ENCODE peak calls at places on chromosome 1, in ten cellular contexts. X is ovary; B is lower lobe of right lung; U is WERI-Rb-1; Q is CD8-positive, alpha-beta memory T cell; C is CD8-positive, alpha-beta T cell; T is cardiac muscle cell; D is mammary epithelial cell; Y is H9; K is BE2C. Z is an unnamed sample. For H3K9me3, the result is how much of the 10 kb centered on the place peaks cover.

GRCh38 chr1:13583592-13583963 is at the start of gene PDPN:
- DNase-seq in X (peak), B (no peak), U (peak), Q (no peak), C (no peak), T (peak), D (no peak), Y (peak), K (no peak), Z (no peak)

GRCh38 chr1:184362876-184363275 is 24.0 kb upstream of the C1orf21 start:
- DNase-seq in X (no peak), B (no peak), U (no peak), Q (no peak), C (no peak), T (no peak), D (no peak), Y (no peak), K (no peak), Z (no peak)

GRCh38 chr1:160256396-160257046 is 5.8 kb downstream of the DCAF8 start:
- DNase-seq in X (no peak), B (no peak), U (no peak), Q (no peak), C (no peak), T (peak), D (peak), Y (no peak), K (no peak), Z (no peak)

GRCh38 chr1:167465018-167465417 is 53.3 kb downstream of the CD247 start:
- DNase-seq in X (no peak), B (no peak), U (no peak), Q (no peak), C (no peak), T (no peak), D (no peak), Y (no peak), K (no peak), Z (no peak)

GRCh38 chr1:223716302-223716862 is 4.0 kb downstream of the CAPN2 start:
- DNase-seq in X (no peak), B (peak), U (no peak), Q (peak), C (peak), T (no peak), D (no peak), Y (no peak), K (no peak), Z (no peak)

GRCh38 chr1:90274376-90274775 is 279.5 kb downstream of the ZNF326 start:
- DNase-seq in X (no peak), B (no peak), U (no peak), Q (no peak), C (no peak), T (no peak), D (no peak), Y (no peak), K (no peak), Z (no peak)

GRCh38 chr1:111968511-111968910 is 21.0 kb downstream of the KCND3 start:
- DNase-seq in X (no peak), B (no peak), U (no peak), Q (no peak), C (no peak), T (no peak), D (no peak), Y (no peak), K (no peak), Z (no peak)

GRCh38 chr1:34088001-34088400 is 77.0 kb downstream of the CSMD2 start:
- DNase-seq in X (no peak), B (no peak), U (no peak), Q (no peak), C (no peak), T (no peak), D (no peak), Y (no peak), K (no peak), Z (no peak)

GRCh38 chr1:86718786-86719185 is 14.4 kb downstream of the SH3GLB1 start:
- DNase-seq in X (no peak), B (no peak), U (no peak), Q (no peak), C (no peak), T (peak), D (no peak), Y (no peak), K (no peak), Z (no peak)

GRCh38 chr1:31064685-31065309 is 720 bp downstream of the PUM1 start:
- DNase-seq in X (no peak), B (peak), U (no peak), Q (peak), C (no peak), T (no peak), D (no peak), Y (no peak), K (peak), Z (peak)

GRCh38 chr1:198179556-198179981 is 22.8 kb downstream of the NEK7 start:
- DNase-seq in X (no peak), B (no peak), U (no peak), Q (no peak), C (no peak), T (no peak), D (peak), Y (no peak), K (no peak), Z (no peak)

GRCh38 chr1:247131236-247131635 is 27.1 kb upstream of the ZNF669 start:
- DNase-seq in X (no peak), B (no peak), U (peak), Q (no peak), C (no peak), T (no peak), D (no peak), Y (no peak), K (no peak), Z (no peak)
- H3K9me3 ChIP-seq in X (under half), B (half or more), U (under half), Q (under half), C (under half), T (under half), D (under half), Y (under half), K (under half), Z (under half)

GRCh38 chr1:76450229-76450628 is 375.7 kb downstream of the ST6GALNAC3 start:
- DNase-seq in X (no peak), B (no peak), U (no peak), Q (no peak), C (no peak), T (no peak), D (no peak), Y (no peak), K (no peak), Z (no peak)
- H3K9me3 ChIP-seq in X (under half), B (under half), U (under half), Q (under half), C (under half), T (under half), D (under half), Y (under half), K (under half), Z (under half)

DNA sequence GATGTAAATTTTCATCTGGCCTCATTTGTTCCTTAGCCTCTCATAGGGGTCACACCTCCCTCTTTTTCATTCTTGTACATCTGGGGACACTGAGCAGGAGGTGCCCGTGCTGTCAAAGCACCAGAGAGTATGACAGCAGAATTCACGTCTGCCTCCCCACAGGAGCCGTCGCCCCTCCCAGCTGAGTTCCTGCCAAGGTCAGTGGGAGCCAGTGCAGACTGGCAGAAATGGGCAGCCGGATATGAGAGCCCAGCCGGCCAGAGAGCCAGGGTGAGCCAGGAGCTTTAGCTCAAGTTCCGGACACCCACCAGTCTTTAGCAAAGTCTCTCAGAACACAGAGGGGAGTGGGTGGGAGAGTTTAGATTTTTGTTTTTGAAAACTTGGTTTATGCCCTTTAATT is 21.9 kb downstream of the GPR137B start:
- DNase-seq in X (no peak), B (no peak), U (no peak), Q (no peak), C (no peak), T (no peak), D (no peak), Y (no peak), K (no peak), Z (no peak)
- H3K9me3 ChIP-seq in X (under half), B (under half), U (under half), Q (under half), C (under half), T (under half), D (under half), Y (under half), K (under half), Z (under half)

GRCh38 chr1:35533596-35533995 is 23.6 kb downstream of the KIAA0319L start:
- DNase-seq in X (no peak), B (no peak), U (no peak), Q (no peak), C (no peak), T (no peak), D (no peak), Y (no peak), K (no peak), Z (no peak)

GRCh38 chr1:35531368-35531767 is 25.8 kb downstream of the KIAA0319L start:
- DNase-seq in X (no peak), B (no peak), U (no peak), Q (no peak), C (no peak), T (no peak), D (no peak), Y (no peak), K (no peak), Z (no peak)

GRCh38 chr1:35530946-35531345 is 26.3 kb downstream of the KIAA0319L start:
- DNase-seq in X (no peak), B (no peak), U (no peak), Q (no peak), C (no peak), T (no peak), D (no peak), Y (no peak), K (no peak), Z (no peak)

GRCh38 chr1:35532497-35533226 is 24.5 kb downstream of the KIAA0319L start:
- DNase-seq in X (no peak), B (no peak), U (no peak), Q (no peak), C (no peak), T (no peak), D (no peak), Y (no peak), K (no peak), Z (no peak)

DNA sequence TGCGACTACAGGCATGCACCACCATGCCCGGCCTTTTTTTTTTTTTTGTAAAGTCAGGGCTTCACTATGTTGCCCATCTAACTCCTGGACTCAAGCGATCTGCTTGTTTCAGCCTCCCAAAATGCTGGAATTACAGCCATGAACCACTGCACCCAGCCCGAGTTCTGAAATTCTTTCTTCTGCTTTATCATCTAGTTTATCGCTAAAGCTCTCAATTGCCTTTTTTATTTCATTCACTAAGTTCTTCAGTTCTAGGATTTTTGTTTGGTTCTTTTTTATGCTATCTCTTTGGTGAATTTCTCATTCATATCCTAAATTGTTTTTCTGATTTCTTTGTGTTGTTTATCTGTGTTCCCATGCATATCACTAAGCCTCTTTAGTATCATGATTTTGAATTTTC is 27.0 kb downstream of the KIAA0319L start:
- DNase-seq in X (no peak), B (no peak), U (no peak), Q (no peak), C (no peak), T (no peak), D (no peak), Y (no peak), K (no peak), Z (no peak)
- H3K9me3 ChIP-seq in X (under half), B (under half), U (under half), Q (under half), C (under half), T (under half), D (under half), Y (under half), K (under half), Z (under half)

GRCh38 chr1:173470608-173471007 is 6.5 kb upstream of the PRDX6 start:
- DNase-seq in X (no peak), B (no peak), U (no peak), Q (no peak), C (no peak), T (no peak), D (no peak), Y (no peak), K (no peak), Z (no peak)
- H3K9me3 ChIP-seq in X (under half), B (under half), U (under half), Q (under half), C (under half), T (under half), D (under half), Y (under half), K (under half), Z (under half)

GRCh38 chr1:227654431-227654830 is 80.7 kb downstream of the JMJD4 start:
- DNase-seq in X (no peak), B (no peak), U (no peak), Q (no peak), C (no peak), T (no peak), D (no peak), Y (no peak), K (no peak), Z (no peak)
- H3K9me3 ChIP-seq in X (under half), B (half or more), U (under half), Q (half or more), C (half or more), T (under half), D (half or more), Y (half or more), K (under half), Z (half or more)

GRCh38 chr1:69319287-69319686 is 248.4 kb upstream of the LRRC7 start:
- DNase-seq in X (no peak), B (no peak), U (no peak), Q (no peak), C (no peak), T (no peak), D (no peak), Y (no peak), K (no peak), Z (no peak)
- H3K9me3 ChIP-seq in X (under half), B (under half), U (under half), Q (under half), C (under half), T (under half), D (under half), Y (under half), K (under half), Z (under half)

DNA sequence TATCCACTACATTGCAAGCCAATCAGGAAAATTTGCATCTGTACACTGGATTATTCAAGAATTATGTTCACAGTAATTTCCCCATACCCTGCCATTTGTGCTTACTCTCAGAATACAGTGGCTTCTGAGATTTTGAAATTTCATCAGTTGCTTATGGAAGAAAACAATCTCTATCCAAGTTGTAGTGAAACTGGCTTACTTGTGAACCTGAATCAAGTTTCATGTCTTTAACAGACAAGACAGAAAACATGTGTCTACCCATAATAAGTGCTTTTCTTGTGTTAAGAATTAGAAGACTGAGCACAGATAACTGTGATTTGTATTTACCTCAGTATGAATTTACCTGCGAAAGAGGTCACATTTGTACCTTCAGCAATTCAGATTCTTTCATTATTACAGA is 672.7 kb upstream of the ADGRL2 start:
- DNase-seq in X (no peak), B (no peak), U (no peak), Q (no peak), C (no peak), T (no peak), D (no peak), Y (no peak), K (no peak), Z (no peak)
- H3K9me3 ChIP-seq in X (under half), B (under half), U (under half), Q (under half), C (under half), T (under half), D (under half), Y (under half), K (under half), Z (under half)

GRCh38 chr1:87983841-87984240 is 655.2 kb downstream of the LMO4 start:
- DNase-seq in X (no peak), B (no peak), U (no peak), Q (no peak), C (no peak), T (no peak), D (no peak), Y (no peak), K (no peak), Z (no peak)

GRCh38 chr1:87985071-87985470 is 656.4 kb downstream of the LMO4 start:
- DNase-seq in X (no peak), B (no peak), U (no peak), Q (no peak), C (no peak), T (no peak), D (no peak), Y (no peak), K (peak), Z (no peak)

GRCh38 chr1:87989346-87989745 is 660.7 kb downstream of the LMO4 start:
- DNase-seq in X (no peak), B (no peak), U (no peak), Q (no peak), C (no peak), T (no peak), D (peak), Y (no peak), K (no peak), Z (no peak)

GRCh38 chr1:87981810-87982209 is 653.1 kb downstream of the LMO4 start:
- DNase-seq in X (no peak), B (no peak), U (no peak), Q (no peak), C (no peak), T (no peak), D (no peak), Y (no peak), K (no peak), Z (no peak)

GRCh38 chr1:87986154-87986914 is 657.7 kb downstream of the LMO4 start:
- DNase-seq in X (no peak), B (no peak), U (no peak), Q (no peak), C (no peak), T (no peak), D (no peak), Y (no peak), K (peak), Z (no peak)
- H3K9me3 ChIP-seq in X (under half), B (under half), U (under half), Q (under half), C (under half), T (under half), D (under half), Y (under half), K (under half), Z (under half)